ENCODE peak calls at places on chromosomes 13 and 19, in five cellular contexts. V is tibial artery, Z is AG04450, U is HepG2, D is neural crest cell. X is an unnamed sample.

GRCh38 chr13:76300688-76301087 is 585.5 kb downstream of the KCTD12 start:
- DNase-seq in U (no peak), Z (no peak), V (no peak), D (no peak), X (no peak)

GRCh38 chr19:18419699-18420460 is 682 bp downstream of the SSBP4 start:
- DNase-seq in U (peak), D (no peak), Z (no peak), V (peak), X (peak)

GRCh38 chr13:42715909-42716308 is 65.5 kb upstream of the FAM216B start:
- DNase-seq in Z (no peak), D (no peak), U (no peak), V (no peak), X (no peak)

GRCh38 chr19:29672933-29673336 is 7.7 kb downstream of the PLEKHF1 start:
- DNase-seq in Z (no peak), U (no peak), D (no peak), V (no peak), X (no peak)

GRCh38 chr13:97028441-97029299 is 34.4 kb upstream of the OXGR1 start:
- DNase-seq in V (peak), U (peak), D (peak), Z (no peak), X (peak)

GRCh38 chr13:107202371-107203023 is 634.6 kb upstream of the ARGLU1 start:
- DNase-seq in U (peak), V (no peak), D (no peak), Z (no peak), X (no peak)

GRCh38 chr13:87403748-87404432 is 267.3 kb upstream of the SLITRK5 start:
- DNase-seq in D (no peak), Z (no peak), U (no peak), V (no peak), X (no peak)

GRCh38 chr19:6065685-6066365 is 44.5 kb downstream of the RFX2 start:
- DNase-seq in D (no peak), V (no peak), U (peak), Z (no peak), X (peak)

GRCh38 chr13:84844473-84844872 is 954.7 kb downstream of the SLITRK6 start:
- DNase-seq in V (no peak), Z (no peak), D (no peak), U (peak), X (no peak)

GRCh38 chr19:934865-935422 is 9.1 kb downstream of the ARID3A start:
- DNase-seq in U (peak), Z (no peak), D (no peak), V (peak), X (no peak)

GRCh38 chr13:31982540-31982939 is 49.0 kb upstream of the FRY start:
- DNase-seq in D (no peak), Z (peak), V (peak), U (peak), X (no peak)

GRCh38 chr13:83880275-83881027 is 1.8 kb downstream of the SLITRK1 start:
- DNase-seq in Z (no peak), U (no peak), V (no peak), D (no peak), X (no peak)

GRCh38 chr13:112990783-112991182 is 21.8 kb downstream of the MCF2L start:
- DNase-seq in V (no peak), Z (no peak), U (no peak), D (no peak), X (no peak)

GRCh38 chr19:7326105-7326877 is 22.4 kb upstream of the ARHGEF18 start:
- DNase-seq in V (no peak), Z (no peak), D (no peak), U (peak), X (peak)

GRCh38 chr19:35144600-35145436 is 1.8 kb downstream of the FXYD7 start:
- DNase-seq in U (no peak), Z (no peak), V (no peak), D (no peak), X (peak)

GRCh38 chr19:1250374-1251232 is 2.2 kb downstream of the MIDN start:
- DNase-seq in Z (no peak), V (no peak), D (peak), U (peak), X (peak)

GRCh38 chr13:45040626-45041025 is 51.3 kb downstream of the GPALPP1 start:
- DNase-seq in Z (no peak), V (no peak), D (no peak), U (no peak), X (no peak)

GRCh38 chr19:58570770-58571574 is 2.2 kb downstream of the MZF1 start:
- DNase-seq in Z (no peak), U (no peak), V (no peak), D (no peak), X (no peak)

GRCh38 chr13:97911311-97912138 is 42.0 kb upstream of the IPO5 start:
- DNase-seq in Z (no peak), D (no peak), U (peak), V (no peak), X (no peak)

GRCh38 chr19:8576273-8576993 is 809 bp downstream of the MYO1F start:
- DNase-seq in D (no peak), Z (no peak), V (no peak), U (no peak), X (no peak)

GRCh38 chr19:48391100-48392005 is at the start of gene KDELR1:
- DNase-seq in V (peak), U (peak), Z (no peak), D (peak), X (peak)

GRCh38 chr13:74751739-74752138 is 617.5 kb upstream of the KLF12 start:
- DNase-seq in U (no peak), D (no peak), V (no peak), Z (no peak), X (no peak)

GRCh38 chr13:74741732-74742131 is 607.5 kb upstream of the KLF12 start:
- DNase-seq in D (no peak), Z (no peak), V (no peak), U (no peak), X (no peak)

DNA sequence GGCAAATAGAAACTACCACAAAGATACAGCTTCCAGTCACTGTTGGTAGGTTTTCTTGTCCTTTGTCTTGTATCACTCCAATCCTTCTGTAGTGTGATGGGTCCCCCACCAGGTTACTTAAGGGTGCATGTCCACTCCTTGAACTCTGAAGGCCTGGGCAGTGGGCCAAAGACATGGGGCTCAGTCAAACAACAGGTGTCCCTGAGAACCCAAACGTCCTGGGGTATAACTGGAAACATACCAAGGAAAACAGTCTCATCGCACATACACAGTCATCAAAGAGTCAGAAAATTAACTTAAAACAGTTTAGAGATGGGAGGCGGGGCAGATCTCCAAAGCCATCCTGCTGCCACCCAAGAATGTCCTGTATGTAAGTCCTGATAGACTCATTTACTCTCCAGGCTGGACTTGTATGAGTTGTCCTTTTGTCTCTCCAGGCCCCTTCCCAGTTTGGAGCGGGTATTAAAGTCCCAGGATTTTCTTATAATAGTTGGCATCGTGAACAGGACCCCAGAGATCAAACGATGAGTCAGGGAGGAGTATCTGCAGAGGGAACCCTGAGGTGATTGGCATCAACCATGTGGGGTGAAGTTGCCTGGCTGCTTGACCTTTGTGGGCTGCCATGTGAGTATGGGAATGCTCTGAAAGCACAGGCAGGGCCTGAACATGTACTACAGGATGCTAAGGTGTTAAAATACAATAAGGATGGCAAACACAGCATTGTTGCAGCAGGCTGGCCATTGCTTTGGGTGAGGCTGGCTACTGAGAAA is 613.2 kb upstream of the KLF12 start:
- DNase-seq in V (no peak), D (no peak), Z (no peak), U (no peak), X (no peak)
- TF ChIP-seq CTCF in V (no peak), D (no peak), Z (no peak), U (no peak), X (no peak)

GRCh38 chr13:101785858-101786257 is 333.4 kb downstream of the ITGBL1 start:
- DNase-seq in D (peak), Z (no peak), V (no peak), U (peak), X (peak)
- TF ChIP-seq CTCF in D (peak), Z (no peak), V (no peak), U (peak), X (peak)

DNA sequence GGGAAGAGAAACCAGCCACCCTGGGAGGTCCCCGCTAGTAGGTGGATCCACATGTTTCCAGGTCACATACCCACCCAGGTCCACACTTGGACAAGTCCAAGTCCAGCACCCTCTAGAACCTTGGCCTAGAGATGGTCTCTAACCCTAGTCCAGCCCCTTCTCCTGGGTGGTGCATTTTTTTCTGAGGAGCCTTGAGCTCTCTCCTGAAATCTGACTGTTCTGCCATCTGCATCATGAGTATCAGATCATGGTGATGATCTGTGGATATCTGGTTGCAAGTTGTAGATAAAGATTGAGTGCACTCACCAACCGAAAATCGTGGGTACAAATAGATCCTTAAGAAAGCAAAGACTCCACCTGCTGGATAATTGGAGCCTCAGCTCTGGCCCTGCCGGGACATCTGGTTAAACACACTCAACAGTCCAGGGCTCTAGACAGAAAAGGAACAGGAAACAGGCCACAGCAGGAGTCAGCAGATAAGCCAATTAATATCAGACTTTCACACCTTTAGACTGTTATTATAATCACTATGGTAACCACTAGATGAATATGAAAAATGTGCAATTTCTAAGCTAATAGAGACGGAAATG is 41.1 kb downstream of the GPR12 start:
- DNase-seq in Z (no peak), D (no peak), U (no peak), V (no peak), X (no peak)
- TF ChIP-seq CTCF in Z (peak), D (peak), U (no peak), V (no peak), X (no peak)

DNA sequence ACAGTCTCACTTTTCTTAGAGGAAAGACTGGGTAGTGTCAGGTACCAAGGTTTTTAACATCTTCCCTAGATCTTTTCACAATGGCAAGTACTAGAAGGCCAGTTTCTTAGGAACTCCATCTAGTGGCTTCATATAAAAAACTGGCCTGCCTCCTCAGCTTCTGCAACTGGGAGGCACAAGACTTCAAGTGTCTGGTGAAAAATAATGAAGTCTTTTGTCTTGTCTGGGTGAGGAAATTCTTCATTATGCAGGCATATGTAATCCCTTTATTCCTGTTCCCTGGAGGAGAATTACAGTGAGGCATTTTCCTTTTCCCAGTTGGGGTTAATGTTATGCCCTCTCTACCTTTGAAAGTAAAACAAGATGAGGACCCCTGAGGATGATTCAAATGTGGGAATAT is 300.5 kb downstream of the NALCN start:
- DNase-seq in U (no peak), V (no peak), Z (no peak), D (no peak), X (no peak)
- TF ChIP-seq CTCF in U (no peak), V (no peak), Z (peak), D (peak), X (no peak)